ENCODE peak calls at places on chromosomes 3 and 15, in nine cellular contexts. W, E, A, S, Q, J, D, T and H are unnamed samples.

GRCh38 chr15:48896775-48897143 is 18.8 kb downstream of the EID1 start:
- DNase-seq in Q (no peak), W (no peak), S (no peak), J (no peak), E (no peak), D (no peak), T (no peak), A (no peak), H (no peak)

GRCh38 chr3:64445318-64446300 is 220.3 kb upstream of the PRICKLE2 start:
- DNase-seq in A (no peak), W (no peak), E (peak), D (no peak), J (peak), S (no peak), T (no peak), Q (peak), H (no peak)

GRCh38 chr3:25648107-25648535 is 16.6 kb downstream of the TOP2B start:
- DNase-seq in E (peak), T (no peak), A (peak), S (peak), W (no peak), D (peak), J (peak), Q (peak), H (peak)

GRCh38 chr3:194871143-194871863 is 185.6 kb downstream of the FAM43A start:
- DNase-seq in J (peak), D (peak), E (peak), A (no peak), S (peak), T (peak), Q (peak), W (no peak), H (peak)

GRCh38 chr3:119627461-119627860 is 29.8 kb downstream of the PLA1A start:
- DNase-seq in J (no peak), Q (peak), S (no peak), D (no peak), E (no peak), A (no peak), W (no peak), T (no peak), H (peak)

GRCh38 chr3:105496343-105496742 is 129.6 kb downstream of the ALCAM start:
- DNase-seq in W (no peak), A (no peak), E (no peak), Q (no peak), D (no peak), T (no peak), S (no peak), J (no peak), H (no peak)

GRCh38 chr3:138452491-138452890 is 18.1 kb downstream of the ESYT3 start:
- DNase-seq in T (no peak), S (no peak), J (no peak), A (no peak), Q (no peak), W (no peak), E (no peak), D (no peak), H (no peak)

GRCh38 chr3:179464296-179465092 is 13.2 kb upstream of the GNB4 start:
- DNase-seq in W (no peak), Q (no peak), E (no peak), A (no peak), S (no peak), D (peak), J (no peak), T (no peak), H (no peak)

GRCh38 chr3:165683947-165684346 is 153.3 kb downstream of the BCHE start:
- DNase-seq in T (no peak), W (no peak), D (no peak), S (no peak), Q (no peak), A (no peak), J (no peak), E (no peak), H (no peak)

GRCh38 chr3:120894285-120894684 is 13.7 kb upstream of the STXBP5L start:
- DNase-seq in W (no peak), J (no peak), D (peak), S (no peak), Q (no peak), T (no peak), A (peak), E (peak), H (peak)

GRCh38 chr15:39583586-39584265 is 2.8 kb downstream of the THBS1 start:
- DNase-seq in J (peak), S (no peak), E (peak), D (no peak), Q (peak), W (no peak), T (no peak), A (peak), H (peak)

GRCh38 chr15:84816694-84817460 is at the start of gene ALPK3:
- DNase-seq in S (no peak), Q (peak), D (no peak), T (no peak), W (no peak), J (no peak), A (peak), E (no peak), H (peak)

GRCh38 chr15:65026756-65027155 is 2.7 kb downstream of the MTFMT start:
- DNase-seq in T (no peak), W (no peak), D (no peak), J (no peak), S (no peak), A (no peak), Q (no peak), E (no peak), H (no peak)

GRCh38 chr15:26623071-26623470 is 149.8 kb downstream of the GABRB3 start:
- DNase-seq in T (no peak), A (no peak), Q (no peak), S (no peak), J (no peak), W (no peak), D (no peak), E (no peak), H (no peak)

GRCh38 chr3:196754215-196754937 is 14.7 kb downstream of the PAK2 start:
- DNase-seq in D (no peak), A (no peak), E (no peak), Q (peak), J (no peak), T (no peak), W (no peak), S (no peak), H (peak)

GRCh38 chr15:67119238-67119846 is 53.9 kb downstream of the SMAD3 start:
- DNase-seq in T (no peak), Q (no peak), E (no peak), A (no peak), D (no peak), W (no peak), J (no peak), S (no peak), H (no peak)

GRCh38 chr15:52257734-52258062 is 37.9 kb downstream of the MYO5C start:
- DNase-seq in S (no peak), E (no peak), Q (no peak), W (no peak), A (no peak), T (no peak), J (peak), D (no peak), H (no peak)

GRCh38 chr3:65785065-65785645 is 253.6 kb downstream of the MAGI1 start:
- DNase-seq in D (peak), J (peak), E (peak), W (no peak), A (no peak), S (peak), Q (no peak), T (peak), H (peak)

GRCh38 chr3:23159929-23160328 is 43.2 kb upstream of the UBE2E2 start:
- DNase-seq in T (no peak), A (no peak), W (no peak), Q (no peak), S (peak), D (no peak), J (peak), E (peak), H (peak)

GRCh38 chr15:62413147-62413546 is 248.1 kb upstream of the C2CD4B start:
- DNase-seq in T (no peak), D (no peak), E (no peak), J (no peak), A (no peak), W (no peak), Q (no peak), S (no peak), H (no peak)

GRCh38 chr3:113035387-113035982 is 44.7 kb downstream of the GTPBP8 start:
- DNase-seq in Q (peak), E (peak), A (no peak), J (peak), S (peak), D (peak), T (peak), W (no peak), H (peak)

GRCh38 chr15:58931985-58932384 is 1.5 kb downstream of the SLTM start:
- DNase-seq in A (no peak), Q (peak), D (peak), E (peak), S (no peak), J (peak), W (no peak), T (peak), H (peak)

GRCh38 chr15:25175789-25176615 is 221.2 kb downstream of the SNRPN start:
- DNase-seq in J (no peak), T (no peak), S (no peak), D (no peak), W (no peak), E (no peak), A (no peak), Q (peak), H (no peak)

GRCh38 chr3:66367979-66368378 is 132.8 kb downstream of the LRIG1 start:
- DNase-seq in Q (no peak), S (no peak), W (no peak), T (no peak), A (no peak), J (no peak), D (no peak), E (no peak), H (no peak)

GRCh38 chr3:128524374-128525299 is 31.6 kb upstream of the GATA2 start:
- DNase-seq in E (no peak), S (no peak), A (no peak), J (no peak), D (no peak), W (peak), T (no peak), Q (no peak), H (no peak)

GRCh38 chr3:107421170-107421792 is 44.0 kb downstream of the CCDC54 start:
- DNase-seq in S (peak), E (peak), Q (no peak), T (no peak), D (peak), W (no peak), A (no peak), J (peak), H (peak)

GRCh38 chr15:64009798-64010241 is 36.5 kb downstream of the DAPK2 start:
- DNase-seq in W (no peak), E (no peak), Q (no peak), J (peak), D (no peak), A (no peak), S (peak), T (no peak), H (no peak)

GRCh38 chr3:42753757-42754156 is 19.3 kb downstream of the CCDC13 start:
- DNase-seq in A (no peak), D (no peak), S (no peak), Q (no peak), E (no peak), J (no peak), W (no peak), T (no peak), H (no peak)

GRCh38 chr3:31505353-31506048 is 27.2 kb upstream of the STT3B start:
- DNase-seq in D (no peak), S (no peak), W (no peak), J (no peak), Q (no peak), A (no peak), T (no peak), E (no peak), H (no peak)

GRCh38 chr3:168843481-168843880 is 747.8 kb upstream of the GOLIM4 start:
- DNase-seq in S (no peak), J (no peak), W (no peak), Q (no peak), D (no peak), T (no peak), A (no peak), E (no peak), H (no peak)

GRCh38 chr15:42106278-42106677 is 11.9 kb upstream of the PLA2G4D start:
- DNase-seq in S (no peak), Q (no peak), T (no peak), W (no peak), J (no peak), A (no peak), E (no peak), D (no peak), H (no peak)

GRCh38 chr3:152211655-152212054 is 57.1 kb upstream of the MBNL1 start:
- DNase-seq in E (no peak), J (peak), S (no peak), Q (no peak), W (no peak), T (no peak), A (no peak), D (no peak), H (no peak)

GRCh38 chr15:60399246-60399915 is 1.6 kb upstream of the ANXA2 start:
- DNase-seq in E (no peak), T (no peak), D (no peak), S (no peak), J (no peak), Q (no peak), W (no peak), A (peak), H (no peak)

GRCh38 chr15:62818691-62819090 is 223.9 kb upstream of the TPM1 start:
- DNase-seq in A (no peak), W (no peak), E (no peak), T (no peak), Q (no peak), S (no peak), D (no peak), J (peak), H (no peak)

GRCh38 chr15:40991355-40991754 is 38.1 kb downstream of the CHAC1 start:
- DNase-seq in E (no peak), S (no peak), J (no peak), W (no peak), T (no peak), Q (no peak), A (no peak), D (no peak), H (no peak)

GRCh38 chr15:59329091-59329490 is 43.6 kb downstream of the MYO1E start:
- DNase-seq in D (no peak), E (no peak), Q (no peak), S (no peak), A (no peak), J (no peak), T (no peak), W (no peak), H (no peak)

GRCh38 chr15:57445872-57446271 is 69.6 kb downstream of the CGNL1 start:
- DNase-seq in J (peak), A (no peak), T (no peak), Q (no peak), W (no peak), E (peak), D (no peak), S (no peak), H (no peak)

GRCh38 chr3:45911496-45912226 is 25.3 kb downstream of the CCR9 start:
- DNase-seq in W (no peak), Q (no peak), D (no peak), A (no peak), E (no peak), T (no peak), S (no peak), J (no peak), H (no peak)

GRCh38 chr3:183341545-183342288 is 86.7 kb downstream of the MCF2L2 start:
- DNase-seq in E (no peak), J (no peak), A (no peak), W (no peak), D (no peak), Q (no peak), T (no peak), S (no peak), H (no peak)

DNA sequence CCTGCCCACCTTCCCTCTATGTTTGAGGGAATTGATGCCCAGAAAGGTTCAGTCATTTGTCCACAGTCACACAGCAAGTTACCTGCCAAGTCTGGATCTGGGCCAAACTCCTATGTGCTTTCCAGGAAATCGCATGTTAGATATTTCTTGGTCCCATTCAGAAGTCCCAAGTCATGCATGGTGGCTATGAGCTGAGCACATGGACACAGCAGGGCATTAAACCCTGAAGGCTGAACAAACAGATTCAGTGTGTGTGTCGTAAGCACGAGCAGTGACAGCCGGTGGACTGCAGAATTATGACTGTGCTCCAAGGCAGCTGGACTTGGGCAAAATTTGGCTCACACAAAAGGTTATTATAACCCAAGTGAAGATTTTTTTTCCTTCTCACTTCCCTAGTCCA is 11.4 kb upstream of the SLC6A6 start:
- DNase-seq in S (peak), T (no peak), W (no peak), E (peak), D (no peak), A (peak), J (peak), Q (no peak), H (no peak)
- TF ChIP-seq POLR2A in S (no peak), T (no peak), W (no peak), E (no peak), D (no peak), A (no peak), J (no peak), Q (no peak), H (no peak)

GRCh38 chr3:189455009-189455408 is 176.2 kb upstream of the TP63 start:
- DNase-seq in J (no peak), E (no peak), D (peak), W (no peak), A (no peak), S (no peak), T (no peak), Q (no peak), H (no peak)
- TF ChIP-seq POLR2A in J (no peak), E (no peak), D (no peak), W (no peak), A (no peak), S (no peak), T (no peak), Q (no peak), H (no peak)

GRCh38 chr15:31361764-31362120 is 35.1 kb downstream of the KLF13 start:
- DNase-seq in A (no peak), E (peak), T (no peak), W (no peak), Q (no peak), J (no peak), D (no peak), S (no peak), H (no peak)
- TF ChIP-seq POLR2A in A (no peak), E (no peak), T (no peak), W (no peak), Q (no peak), J (no peak), D (no peak), S (no peak), H (no peak)

DNA sequence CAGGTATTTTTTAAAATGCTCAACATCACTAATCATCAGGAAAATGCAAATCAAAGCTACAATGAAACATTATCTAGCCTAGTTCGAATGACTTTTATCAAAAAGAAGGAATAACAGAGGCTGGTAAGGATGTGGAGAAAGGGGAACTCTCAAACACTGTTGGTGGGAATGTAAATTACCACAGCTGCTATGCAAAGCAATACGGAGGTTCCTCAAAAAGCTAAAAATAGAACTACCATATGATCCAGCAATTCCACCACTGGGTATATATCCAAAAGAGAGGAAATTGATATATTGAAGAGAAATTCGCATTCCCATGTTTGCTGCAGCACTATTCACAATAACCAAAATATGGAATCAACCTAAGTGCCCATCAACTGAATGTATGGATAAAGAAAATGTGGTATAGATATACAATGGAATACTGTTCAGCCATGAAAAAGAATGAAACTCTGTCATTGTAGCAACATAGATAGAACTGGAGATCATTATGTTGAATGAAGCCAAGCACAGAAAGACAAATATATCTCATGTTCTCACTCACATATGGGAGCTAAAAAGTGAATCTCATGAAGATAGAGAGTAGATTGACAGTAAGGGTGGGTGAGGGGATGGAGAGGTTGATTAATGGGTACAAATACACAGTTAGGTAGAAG is 19.7 kb upstream of the CLN6 start:
- DNase-seq in A (no peak), J (no peak), T (no peak), S (no peak), D (no peak), E (no peak), W (no peak), Q (no peak), H (no peak)
- TF ChIP-seq POLR2A in A (no peak), J (no peak), T (no peak), S (no peak), D (no peak), E (no peak), W (no peak), Q (no peak), H (no peak)

GRCh38 chr3:133588035-133588434 is 14.5 kb downstream of the CDV3 start:
- DNase-seq in Q (no peak), W (no peak), T (no peak), E (no peak), J (no peak), S (no peak), A (no peak), D (peak), H (no peak)

GRCh38 chr3:133589503-133589902 is 16.0 kb downstream of the CDV3 start:
- DNase-seq in S (no peak), W (no peak), E (no peak), J (no peak), A (no peak), Q (no peak), T (no peak), D (no peak), H (no peak)

GRCh38 chr3:133591271-133591742 is 17.8 kb downstream of the CDV3 start:
- DNase-seq in Q (no peak), J (peak), T (no peak), S (no peak), D (no peak), W (no peak), A (no peak), E (no peak), H (peak)

GRCh38 chr3:133592843-133593242 is 19.4 kb downstream of the CDV3 start:
- DNase-seq in S (no peak), J (no peak), A (no peak), E (no peak), D (no peak), Q (peak), T (no peak), W (no peak), H (no peak)

DNA sequence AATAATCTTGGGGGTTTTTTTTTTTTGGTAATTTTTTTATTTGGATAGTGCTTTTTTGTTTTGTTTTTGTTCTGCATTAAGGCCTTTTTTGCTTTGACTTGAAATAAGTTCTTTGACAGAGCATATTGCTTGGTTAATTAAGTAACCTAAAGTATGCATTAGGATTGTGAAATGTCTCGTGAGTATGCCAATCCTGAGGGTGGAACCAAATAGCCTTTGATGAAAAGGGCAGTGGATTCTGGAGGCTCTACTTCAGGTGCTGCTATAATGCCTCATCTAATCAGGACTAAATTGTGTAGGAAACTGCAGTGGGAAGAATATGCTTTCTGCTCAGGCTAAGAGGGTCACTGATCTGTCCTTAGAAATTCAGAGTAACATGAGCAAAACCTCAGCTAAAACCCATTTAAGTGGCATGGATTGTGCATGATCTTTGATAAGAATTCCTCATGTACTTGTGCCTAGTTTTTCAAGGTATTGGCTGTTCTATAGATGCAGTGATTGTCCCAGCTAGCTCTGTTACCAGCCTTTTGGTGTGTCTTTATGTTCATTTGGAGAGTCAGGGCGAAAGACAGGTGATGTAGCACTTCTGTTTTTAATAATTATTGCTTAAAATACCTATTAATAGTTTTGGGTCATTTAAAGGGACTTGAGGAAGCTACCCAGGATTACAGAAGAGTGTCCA is 15.4 kb downstream of the CDV3 start:
- DNase-seq in S (no peak), W (no peak), D (no peak), Q (no peak), T (no peak), E (no peak), J (no peak), A (no peak), H (no peak)
- TF ChIP-seq POLR2A in S (no peak), W (no peak), D (no peak), Q (peak), T (no peak), E (no peak), J (no peak), A (no peak), H (no peak)